ENCODE peak calls at places on chromosome 1, in five cellular contexts. L is WTC11, Y is IMR-90, J is H1, C is GM23338. N is an unnamed sample.

GRCh38 chr1:215475719-215476525 is 91.2 kb upstream of the KCTD3 start:
- DNase-seq in J (no peak), Y (peak), C (no peak), L (no peak), N (peak)

GRCh38 chr1:241266121-241266520 is 90.9 kb downstream of the RGS7 start:
- DNase-seq in J (no peak), C (no peak), Y (no peak), L (no peak), N (peak)

GRCh38 chr1:206633708-206634121 is 1.6 kb upstream of the DYRK3 start:
- DNase-seq in Y (peak), C (no peak), L (no peak), J (no peak), N (peak)

GRCh38 chr1:213123532-213123931 is 72.5 kb downstream of the RPS6KC1 start:
- DNase-seq in Y (peak), L (no peak), C (no peak), J (no peak), N (peak)

GRCh38 chr1:15703562-15703961 is 19.4 kb downstream of the PLEKHM2 start:
- DNase-seq in L (no peak), C (no peak), J (no peak), Y (peak), N (peak)

GRCh38 chr1:155245163-155245524 is 10.1 kb downstream of the ENTREP3 start:
- DNase-seq in J (no peak), L (no peak), Y (no peak), C (no peak), N (no peak)

GRCh38 chr1:53636621-53637171 is 102.3 kb downstream of the GLIS1 start:
- DNase-seq in J (peak), C (no peak), L (no peak), Y (no peak), N (no peak)

GRCh38 chr1:3022511-3022973 is 1.3 kb downstream of the ACTRT2 start:
- DNase-seq in L (no peak), Y (no peak), C (no peak), J (no peak), N (no peak)

GRCh38 chr1:200444478-200444877 is 34.6 kb upstream of the ZNF281 start:
- DNase-seq in Y (no peak), J (no peak), L (no peak), C (no peak), N (no peak)

GRCh38 chr1:1510912-1511532 is 940 bp upstream of the ATAD3A start:
- DNase-seq in Y (peak), J (no peak), L (peak), C (peak), N (peak)

GRCh38 chr1:157960773-157961172 is 32.7 kb upstream of the KIRREL1 start:
- DNase-seq in J (no peak), L (peak), C (peak), Y (no peak), N (no peak)
- TF ChIP-seq CTCF in J (peak), L (no peak), C (peak), Y (no peak), N (no peak)

GRCh38 chr1:176119549-176119948 is 87.5 kb downstream of the COP1 start:
- DNase-seq in L (no peak), J (no peak), Y (peak), C (peak), N (no peak)
- TF ChIP-seq CTCF in L (no peak), J (peak), Y (peak), C (peak), N (no peak)

GRCh38 chr1:86419277-86419903 is 4.6 kb upstream of the CLCA2 start:
- DNase-seq in L (peak), Y (no peak), C (peak), J (no peak), N (peak)
- TF ChIP-seq CTCF in L (peak), Y (peak), C (peak), J (peak), N (peak)

GRCh38 chr1:208009303-208009702 is 98.4 kb upstream of the CD34 start:
- DNase-seq in Y (no peak), J (no peak), L (no peak), C (no peak), N (no peak)

GRCh38 chr1:208010487-208011079 is 99.7 kb upstream of the CD34 start:
- DNase-seq in J (no peak), C (no peak), Y (no peak), L (no peak), N (no peak)

GRCh38 chr1:208010070-208010469 is 99.1 kb upstream of the CD34 start:
- DNase-seq in L (no peak), J (no peak), C (no peak), Y (no peak), N (no peak)

GRCh38 chr1:208015255-208015654 is 104.3 kb upstream of the CD34 start:
- DNase-seq in J (no peak), L (no peak), Y (no peak), C (no peak), N (no peak)

DNA sequence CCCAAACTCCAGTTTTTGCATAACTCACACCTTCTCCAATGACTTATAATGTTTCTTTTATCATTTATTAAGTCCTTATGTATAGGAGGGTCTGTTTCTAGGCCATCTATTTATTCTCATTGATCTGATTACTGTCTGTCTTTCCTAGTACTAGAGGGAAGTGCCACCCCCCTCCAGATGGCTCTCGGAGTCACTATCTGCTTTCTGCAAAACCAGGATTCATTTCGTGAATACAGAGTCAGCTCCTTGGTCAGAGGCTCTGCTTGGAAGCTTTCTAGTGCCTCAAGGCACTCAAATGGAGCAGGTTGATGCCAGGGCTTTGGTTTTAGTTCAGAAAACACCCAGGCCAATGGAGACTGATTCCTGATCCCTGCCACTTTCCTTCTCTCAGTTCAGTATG is 102.3 kb upstream of the CD34 start:
- DNase-seq in Y (no peak), C (no peak), L (no peak), J (no peak), N (no peak)
- TF ChIP-seq CTCF in Y (no peak), C (no peak), L (no peak), J (no peak), N (no peak)

DNA sequence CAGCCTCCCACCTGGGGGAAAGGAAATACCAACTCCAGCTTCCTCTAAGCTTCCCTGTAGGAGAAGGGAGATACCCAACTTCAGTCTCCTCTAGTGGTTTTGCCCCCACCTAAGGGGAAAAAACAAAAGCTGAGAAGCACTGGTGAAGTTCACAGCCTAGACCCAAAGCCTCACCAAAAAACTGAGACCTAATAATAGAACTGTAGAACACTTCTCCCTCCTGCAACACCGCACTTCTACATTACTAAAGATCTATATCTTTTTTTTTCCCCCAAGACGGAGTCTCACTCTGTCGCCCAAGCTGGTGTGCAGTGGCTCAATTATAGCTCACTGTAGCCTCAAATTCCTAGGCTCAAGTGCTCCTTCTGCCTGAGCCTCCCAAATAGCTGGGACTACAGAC is 43.2 kb downstream of the SLC2A1 start:
- DNase-seq in J (peak), L (no peak), Y (no peak), C (no peak), N (no peak)
- TF ChIP-seq CTCF in J (no peak), L (no peak), Y (no peak), C (no peak), N (no peak)

N was measured in foreskin fibroblast.